ENCODE peak calls at places on chromosomes 13 and 19, in six cellular contexts. S is ELR, A is osteocyte, Y is psoas muscle, X is colonic mucosa, P is upper lobe of right lung. V is an unnamed sample.

GRCh38 chr13:79745141-79745540 is 264.2 kb downstream of the NDFIP2 start:
- DNase-seq in S (no peak), A (no peak), Y (no peak), X (no peak), P (no peak), V (no peak)

GRCh38 chr19:8988204-8988603 is 22.0 kb downstream of the MUC16 start:
- DNase-seq in S (no peak), A (no peak), Y (no peak), X (no peak), P (no peak), V (no peak)

GRCh38 chr19:2732157-2732725 is 7.6 kb downstream of the SLC39A3 start:
- DNase-seq in S (no peak), A (no peak), Y (no peak), X (no peak), P (no peak), V (no peak)

GRCh38 chr19:17752865-17753639 is 1.8 kb downstream of the FCHO1 start:
- DNase-seq in S (no peak), A (no peak), Y (no peak), X (no peak), P (no peak), V (no peak)

GRCh38 chr19:56217039-56217949 is 15.2 kb downstream of the ZSCAN5C start:
- DNase-seq in S (no peak), A (peak), Y (no peak), X (no peak), P (no peak), V (peak)

GRCh38 chr13:38767506-38768265 is 80.8 kb downstream of the FREM2 start:
- DNase-seq in S (no peak), A (no peak), Y (no peak), X (no peak), P (no peak), V (peak)

GRCh38 chr19:5832049-5832448 is 7.5 kb downstream of the FUT6 start:
- DNase-seq in S (no peak), A (no peak), Y (no peak), X (no peak), P (no peak), V (no peak)

GRCh38 chr13:101915755-101916107 is 463.3 kb downstream of the ITGBL1 start:
- DNase-seq in S (no peak), A (no peak), Y (no peak), X (no peak), P (no peak), V (no peak)

GRCh38 chr13:32840840-32841713 is 175.1 kb upstream of the KL start:
- DNase-seq in S (no peak), A (no peak), Y (no peak), X (no peak), P (no peak), V (peak)

GRCh38 chr13:28131646-28132045 is 6.7 kb upstream of the PAN3 start:
- DNase-seq in S (no peak), A (no peak), Y (no peak), X (no peak), P (no peak), V (no peak)

GRCh38 chr13:99320693-99321481 is 13.7 kb upstream of the GPR183 start:
- DNase-seq in S (peak), A (no peak), Y (no peak), X (no peak), P (no peak), V (peak)

GRCh38 chr13:38952827-38953226 is 37.8 kb downstream of the STOML3 start:
- DNase-seq in S (no peak), A (no peak), Y (no peak), X (no peak), P (no peak), V (peak)

GRCh38 chr13:29573190-29573589 is 22.3 kb downstream of the SLC7A1 start:
- DNase-seq in S (no peak), A (no peak), Y (peak), X (peak), P (no peak), V (peak)

GRCh38 chr13:97257228-97257755 is 35.2 kb downstream of the MBNL2 start:
- DNase-seq in S (no peak), A (no peak), Y (no peak), X (no peak), P (no peak), V (no peak)

GRCh38 chr13:79503069-79503468 is 22.1 kb downstream of the NDFIP2 start:
- DNase-seq in S (no peak), A (no peak), Y (no peak), X (no peak), P (no peak), V (no peak)

GRCh38 chr13:94312511-94313191 is 166.8 kb downstream of the DCT start:
- DNase-seq in S (no peak), A (no peak), Y (no peak), X (no peak), P (no peak), V (no peak)

GRCh38 chr19:54352041-54352440 is 12.7 kb downstream of the LAIR1 start:
- DNase-seq in S (no peak), A (no peak), Y (no peak), X (no peak), P (peak), V (no peak)

GRCh38 chr19:1725100-1726064 is 27.9 kb upstream of the ONECUT3 start:
- DNase-seq in S (peak), A (peak), Y (no peak), X (peak), P (no peak), V (peak)

GRCh38 chr13:75334634-75335447 is 147.1 kb downstream of the TBC1D4 start:
- DNase-seq in S (no peak), A (no peak), Y (no peak), X (no peak), P (no peak), V (no peak)

GRCh38 chr13:98892821-98893220 is 85.0 kb downstream of the DOCK9 start:
- DNase-seq in S (no peak), A (no peak), Y (no peak), X (no peak), P (no peak), V (no peak)

GRCh38 chr13:48411281-48412099 is 1.4 kb downstream of the LPAR6 start:
- DNase-seq in S (peak), A (no peak), Y (no peak), X (peak), P (no peak), V (peak)

GRCh38 chr13:24745861-24746617 is 17.9 kb upstream of the RNF17 start:
- DNase-seq in S (no peak), A (peak), Y (no peak), X (no peak), P (no peak), V (no peak)

GRCh38 chr13:50104493-50104892 is 89.2 kb downstream of the KCNRG start:
- DNase-seq in S (no peak), A (no peak), Y (no peak), X (no peak), P (no peak), V (peak)

GRCh38 chr13:104461049-104461448 is 1394.8 kb upstream of the SLC10A2 start:
- DNase-seq in S (no peak), A (no peak), Y (no peak), X (no peak), P (no peak), V (no peak)

GRCh38 chr13:33649212-33649917 is 168.6 kb upstream of the RFC3 start:
- DNase-seq in S (peak), A (no peak), Y (no peak), X (no peak), P (no peak), V (no peak)

GRCh38 chr13:45872574-45872973 is 21.0 kb upstream of the SIAH3 start:
- DNase-seq in S (no peak), A (no peak), Y (no peak), X (no peak), P (no peak), V (no peak)

GRCh38 chr19:10289167-10289835 is 451 bp upstream of the ICAM5 start:
- DNase-seq in S (peak), A (peak), Y (peak), X (peak), P (peak), V (peak)

GRCh38 chr13:113552079-113552478 is 32.5 kb upstream of the TFDP1 start:
- DNase-seq in S (no peak), A (peak), Y (no peak), X (no peak), P (peak), V (no peak)

GRCh38 chr13:81791636-81792035 is 1450.7 kb upstream of the SPRY2 start:
- DNase-seq in S (no peak), A (no peak), Y (no peak), X (no peak), P (no peak), V (no peak)

GRCh38 chr13:113205428-113205931 is 3.0 kb downstream of the PCID2 start:
- DNase-seq in S (no peak), A (peak), Y (no peak), X (no peak), P (no peak), V (no peak)

GRCh38 chr13:75705395-75705794 is 69.3 kb downstream of the LMO7 start:
- DNase-seq in S (peak), A (no peak), Y (no peak), X (no peak), P (no peak), V (peak)